ENCODE peak calls at places on chromosomes 3 and 15, in four cellular contexts. P is AG09319, M is mucosa of gallbladder, K is GM13976. A is an unnamed sample.

GRCh38 chr3:194300392-194300758 is 50.8 kb downstream of the CPN2 start:
- DNase-seq in P (no peak), M (peak), K (no peak), A (no peak)

GRCh38 chr3:120435621-120436020 is 15.2 kb downstream of the FSTL1 start:
- DNase-seq in P (no peak), M (no peak), K (no peak), A (peak)

GRCh38 chr3:15220056-15220455 is 14.0 kb downstream of the CAPN7 start:
- DNase-seq in P (no peak), M (no peak), K (no peak), A (no peak)

GRCh38 chr3:10457560-10457959 is 47.8 kb downstream of the ATP2B2 start:
- DNase-seq in P (no peak), M (no peak), K (no peak), A (no peak)

GRCh38 chr15:34772312-34772711 is 17.5 kb upstream of the GJD2 start:
- DNase-seq in P (no peak), M (no peak), K (no peak), A (no peak)

GRCh38 chr15:31268911-31269784 is 57.5 kb upstream of the KLF13 start:
- DNase-seq in P (no peak), M (no peak), K (no peak), A (no peak)

GRCh38 chr3:47427866-47428265 is 47.0 kb downstream of the PTPN23 start:
- DNase-seq in P (no peak), M (no peak), K (no peak), A (no peak)

GRCh38 chr3:125120370-125121122 is 64.7 kb upstream of the HEG1 start:
- DNase-seq in P (no peak), M (no peak), K (no peak), A (no peak)

GRCh38 chr3:52406231-52406661 is 38.7 kb downstream of the SEMA3G start:
- DNase-seq in P (no peak), M (no peak), K (no peak), A (no peak)

GRCh38 chr3:159114582-159114981 is 312.7 kb downstream of the MFSD1 start:
- DNase-seq in P (no peak), M (no peak), K (no peak), A (no peak)

GRCh38 chr3:126030455-126030854 is 53.5 kb downstream of the SLC41A3 start:
- DNase-seq in P (no peak), M (no peak), K (no peak), A (no peak)

GRCh38 chr3:27596920-27597319 is 112.7 kb upstream of the SLC4A7 start:
- DNase-seq in P (no peak), M (no peak), K (no peak), A (no peak)

GRCh38 chr15:68639926-68640600 is 61.3 kb downstream of the CORO2B start:
- DNase-seq in P (no peak), M (no peak), K (no peak), A (no peak)

GRCh38 chr3:143170676-143171075 is 51.1 kb downstream of the CHST2 start:
- DNase-seq in P (no peak), M (no peak), K (no peak), A (no peak)

GRCh38 chr3:66393486-66394260 is 107.1 kb downstream of the LRIG1 start:
- DNase-seq in P (peak), M (no peak), K (no peak), A (no peak)

A was measured in Calu3.